ENCODE peak calls at places on chromosomes 12 and 14, in six cellular contexts. S, Q, K, E, H and C are unnamed samples.
A peak's percentile ranks its signal among the peaks of the same experiment; 100 is the strongest.

GRCh38 chr12:3744216-3744883 is 8.6 kb downstream of the CRACR2A start:
- DNase-seq in K (no peak), S (no peak), Q (no peak), E (no peak), H (no peak), C (no peak)

GRCh38 chr14:76775159-76775694 is 14.0 kb downstream of the VASH1 start:
- DNase-seq in S (no peak), H (no peak), Q (no peak), E (no peak), K (no peak), C (no peak)

GRCh38 chr12:124917841-124918621 is 3.6 kb upstream of the UBC start:
- DNase-seq in H (peak; percentile 36), K (no peak), E (no peak), S (peak; percentile 69), Q (no peak), C (no peak)

GRCh38 chr14:76924363-76925151 is 98.3 kb downstream of the LRRC74A start:
- DNase-seq in S (no peak), Q (no peak), K (no peak), H (peak; percentile 97), E (no peak), C (peak; percentile 71)

GRCh38 chr14:72169521-72169920 is 237.3 kb downstream of the RGS6 start:
- DNase-seq in K (no peak), Q (no peak), S (no peak), H (peak; percentile 28), E (no peak), C (no peak)

GRCh38 chr12:6724409-6724797 is 557 bp downstream of the COPS7A start:
- DNase-seq in E (no peak), Q (no peak), K (no peak), H (peak; percentile 47), S (peak; percentile 23), C (peak; percentile 48)

GRCh38 chr12:46380881-46381280 is 8.3 kb upstream of the SLC38A2 start:
- DNase-seq in S (no peak), E (no peak), K (no peak), Q (no peak), H (no peak), C (no peak)

GRCh38 chr14:92863281-92863680 is 59.7 kb upstream of the CHGA start:
- DNase-seq in Q (no peak), K (no peak), H (no peak), E (peak; percentile 79), S (no peak), C (no peak)

GRCh38 chr12:78759387-78759786 is 105.2 kb upstream of the SYT1 start:
- DNase-seq in K (no peak), S (no peak), Q (peak; percentile 61), H (peak; percentile 42), E (peak; percentile 75), C (no peak)

GRCh38 chr14:74085047-74085637 is 386 bp downstream of the LIN52 start:
- DNase-seq in Q (peak; percentile 41), K (peak; percentile 27), E (no peak), H (peak; percentile 71), S (no peak), C (no peak)

GRCh38 chr12:130286041-130286440 is 51.6 kb upstream of the PIWIL1 start:
- DNase-seq in E (no peak), S (no peak), Q (no peak), H (peak; percentile 72), K (no peak), C (no peak)

GRCh38 chr14:61025239-61026223 is 44.5 kb downstream of the SLC38A6 start:
- DNase-seq in E (peak; percentile 80), K (peak; percentile 31), H (peak; percentile 75), Q (peak; percentile 65), S (peak; percentile 62), C (peak; percentile 64)

GRCh38 chr12:96220902-96221301 is 26.7 kb downstream of the ELK3 start:
- DNase-seq in K (no peak), E (no peak), H (no peak), S (no peak), Q (peak; percentile 72), C (no peak)

GRCh38 chr12:12985817-12986408 is 14.2 kb downstream of the HEBP1 start:
- DNase-seq in S (peak; percentile 50), Q (no peak), K (peak; percentile 58), E (peak; percentile 42), H (peak; percentile 73), C (no peak)

GRCh38 chr14:57346741-57347140 is 43.6 kb upstream of the NAA30 start:
- DNase-seq in S (no peak), E (no peak), Q (no peak), K (no peak), H (no peak), C (no peak)

GRCh38 chr12:57175428-57176138 is 28.2 kb upstream of the LRP1-AS start:
- DNase-seq in Q (peak; percentile 49), H (peak; percentile 75), S (peak; percentile 89), K (peak; percentile 79), E (peak; percentile 24), C (no peak)

GRCh38 chr12:130669205-130669557 is 46.9 kb downstream of the RIMBP2 start:
- DNase-seq in Q (no peak), H (no peak), E (no peak), S (no peak), K (no peak), C (no peak)

GRCh38 chr12:70052931-70053497 is 190.2 kb upstream of the CNOT2 start:
- DNase-seq in E (peak; percentile 63), K (peak; percentile 28), H (peak; percentile 85), Q (peak; percentile 75), S (peak; percentile 59), C (no peak)

GRCh38 chr14:64569108-64570045 is 19.6 kb downstream of the PPP1R36 start:
- DNase-seq in S (peak; percentile 77), Q (peak; percentile 64), E (peak; percentile 91), K (peak; percentile 64), H (peak; percentile 84), C (no peak)

GRCh38 chr14:69922198-69922597 is 43.0 kb downstream of the SMOC1 start:
- DNase-seq in Q (no peak), E (no peak), K (no peak), H (no peak), S (no peak), C (no peak)

GRCh38 chr14:51401272-51401671 is 161.2 kb downstream of the TMX1 start:
- DNase-seq in E (no peak), Q (peak; percentile 27), S (no peak), H (no peak), K (no peak), C (no peak)

GRCh38 chr12:122813310-122813713 is 21.9 kb upstream of the HIP1R start:
- DNase-seq in Q (no peak), S (no peak), E (no peak), K (no peak), H (no peak), C (no peak)

DNA sequence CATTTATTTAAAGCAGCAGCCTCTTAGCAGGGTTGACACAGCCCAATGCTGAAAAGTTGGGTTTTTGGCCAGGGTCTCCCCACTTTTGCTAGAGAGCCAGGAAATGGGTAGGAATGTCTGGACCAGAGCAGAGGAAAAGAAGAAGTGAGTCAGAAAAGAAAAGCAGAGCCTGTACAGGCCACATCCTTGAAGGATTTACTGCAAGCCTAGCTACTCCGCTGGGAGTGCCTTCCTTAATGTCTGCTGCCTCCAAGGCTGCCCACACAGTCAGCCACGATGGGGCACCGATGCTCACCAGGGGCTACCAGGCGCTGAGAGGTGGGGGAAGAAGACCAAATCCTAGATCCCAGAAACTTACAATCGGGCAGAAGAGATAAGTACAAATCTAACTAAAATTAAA is 139.2 kb downstream of the C12orf75 start:
- DNase-seq in E (peak; percentile 74), S (no peak), K (no peak), Q (no peak), H (no peak), C (no peak)
- H3K4me1 ChIP-seq in E (peaks cover 79% of the 10 kb centered on the region), S (no peaks in the 10 kb centered on the region), K (no peaks in the 10 kb centered on the region), Q (peaks cover 7% of the 10 kb centered on the region), H (no peaks in the 10 kb centered on the region), C (no peaks in the 10 kb centered on the region)

GRCh38 chr12:53589423-53589822 is 36.8 kb downstream of the ATF7 start:
- DNase-seq in K (no peak), E (no peak), Q (no peak), H (no peak), S (no peak), C (no peak)

GRCh38 chr12:53593031-53593430 is 33.2 kb downstream of the ATF7 start:
- DNase-seq in H (no peak), E (no peak), S (no peak), Q (no peak), K (no peak), C (no peak)

GRCh38 chr12:53590661-53591060 is 35.5 kb downstream of the ATF7 start:
- DNase-seq in E (no peak), S (no peak), K (no peak), H (no peak), Q (no peak), C (no peak)

GRCh38 chr12:53589915-53590314 is 36.3 kb downstream of the ATF7 start:
- DNase-seq in K (no peak), Q (no peak), E (no peak), H (no peak), S (no peak), C (no peak)

DNA sequence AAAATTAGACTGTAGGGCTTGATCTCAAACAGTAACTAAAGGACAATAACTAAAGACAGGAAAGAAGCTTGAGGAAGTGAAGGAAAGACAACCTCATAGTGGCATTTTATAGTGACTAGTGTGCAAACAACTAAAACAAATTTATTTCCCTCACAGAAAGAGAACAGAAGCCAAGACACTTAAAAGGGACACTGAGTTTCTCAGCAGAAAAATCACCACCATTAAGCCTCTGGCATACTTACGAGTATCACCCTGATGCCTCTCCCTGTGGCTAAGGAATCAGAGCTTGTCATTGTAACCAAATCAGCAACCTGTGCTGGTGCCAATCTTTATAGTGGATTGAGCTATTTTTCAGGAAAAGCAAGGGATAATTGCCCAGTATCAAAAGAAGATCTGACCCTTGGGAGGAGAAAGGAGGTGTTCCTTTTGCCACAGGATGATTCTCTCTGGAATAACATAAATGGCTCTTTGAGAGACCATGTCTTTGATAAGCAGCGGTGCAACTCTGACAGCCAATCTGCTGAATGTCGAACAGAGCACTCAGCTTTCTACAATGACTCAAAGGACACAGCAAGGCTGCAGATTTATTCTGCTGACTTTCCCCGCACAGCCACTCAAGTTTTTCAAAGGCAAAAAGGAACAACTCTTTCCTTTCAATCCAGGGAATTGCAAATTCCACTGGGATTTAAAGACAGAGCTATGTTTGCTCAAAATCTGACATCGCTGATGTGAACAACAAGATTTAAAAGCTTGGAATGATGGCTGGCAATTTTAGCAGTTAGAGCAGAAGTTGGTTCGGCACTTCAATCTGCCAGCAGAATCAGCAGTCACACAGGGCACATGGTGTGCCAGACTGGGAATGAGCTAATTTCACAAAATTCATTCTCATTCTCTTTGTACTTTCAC is 34.6 kb downstream of the ATF7 start:
- DNase-seq in K (no peak), S (no peak), E (peak; percentile 42), Q (no peak), H (no peak), C (no peak)
- H3K4me3 ChIP-seq in K (no peak overlapping the region), S (no peak overlapping the region), E (no peak overlapping the region), Q (no peak overlapping the region), H (no peak overlapping the region), C (no peak overlapping the region)

GRCh38 chr14:103688906-103689902 is 26.0 kb downstream of the XRCC3 start:
- DNase-seq in S (no peak), Q (peak; percentile 72), K (no peak), H (no peak), E (no peak), C (no peak)
- H3K4me2 ChIP-seq in S (no peak overlapping the region), Q (peak overlapping the region; percentile 57), K (no peak overlapping the region), H (no peak overlapping the region), E (no peak overlapping the region), C (no peak overlapping the region)

GRCh38 chr12:52944683-52945388 is 4.1 kb upstream of the KRT18 start:
- DNase-seq in E (no peak), H (no peak), K (no peak), Q (no peak), S (peak; percentile 56), C (no peak)
- H3K4me1 ChIP-seq in E (peaks cover 30% of the 10 kb centered on the region), H (peaks cover 40% of the 10 kb centered on the region), K (peaks cover 62% of the 10 kb centered on the region), Q (peaks cover 34% of the 10 kb centered on the region), S (peaks cover 57% of the 10 kb centered on the region), C (no peaks in the 10 kb centered on the region)